ENCODE peak calls at places on chromosomes 6 and 20, in four cellular contexts. O is GM12878, D is HepG2, Z is K562. C is an unnamed sample.

GRCh38 chr20:11958852-11959251 is 41.2 kb downstream of the BTBD3 start:
- DNase-seq in O (no peak), D (no peak), Z (no peak), C (no peak)

GRCh38 chr6:164379786-164380185 is 929.6 kb downstream of the C6orf118 start:
- DNase-seq in O (no peak), D (no peak), Z (no peak), C (no peak)

GRCh38 chr6:53567701-53568100 is 22.8 kb upstream of the GCLC start:
- DNase-seq in O (no peak), D (no peak), Z (no peak), C (no peak)

GRCh38 chr6:16438677-16439615 is 200.6 kb downstream of the GMPR start:
- DNase-seq in O (peak; percentile 53), D (no peak), Z (peak; percentile 75), C (peak; percentile 57)

GRCh38 chr20:13995841-13996240 is 525 bp downstream of the MACROD2 start:
- DNase-seq in O (no peak), D (no peak), Z (no peak), C (peak; percentile 47)

GRCh38 chr6:33683051-33683571 is 28.4 kb downstream of the UQCC2 start:
- DNase-seq in O (no peak), D (no peak), Z (no peak), C (no peak)

GRCh38 chr6:86934365-86934764 is 3.0 kb upstream of the HTR1E start:
- DNase-seq in O (no peak), D (no peak), Z (no peak), C (no peak)

GRCh38 chr6:22656696-22657340 is 87.5 kb downstream of the HDGFL1 start:
- DNase-seq in O (no peak), D (no peak), Z (no peak), C (no peak)

GRCh38 chr20:22315771-22316170 is 268.6 kb downstream of the FOXA2 start:
- DNase-seq in O (no peak), D (no peak), Z (no peak), C (no peak)

GRCh38 chr6:148972481-148972880 is 225.7 kb downstream of the UST start:
- DNase-seq in O (no peak), D (peak; percentile 21), Z (peak; percentile 48), C (peak; percentile 20)

GRCh38 chr6:7200598-7201443 is 93.1 kb downstream of the RREB1 start:
- DNase-seq in O (no peak), D (peak; percentile 89), Z (peak; percentile 59), C (no peak)

GRCh38 chr20:18019068-18019467 is 38.6 kb downstream of the OVOL2 start:
- DNase-seq in O (no peak), D (peak; percentile 46), Z (peak; percentile 21), C (peak; percentile 26)

GRCh38 chr6:134436281-134436815 is 118.4 kb upstream of the SGK1 start:
- DNase-seq in O (peak; percentile 57), D (peak; percentile 41), Z (peak; percentile 87), C (peak; percentile 89)

GRCh38 chr6:33875696-33876095 is 71.9 kb upstream of the MLN start:
- DNase-seq in O (no peak), D (no peak), Z (no peak), C (no peak)

GRCh38 chr6:66771626-66772025 is 1064.6 kb upstream of the EYS start:
- DNase-seq in O (no peak), D (no peak), Z (no peak), C (no peak)

GRCh38 chr6:408599-409102 is 17.1 kb downstream of the IRF4 start:
- DNase-seq in O (no peak), D (peak; percentile 65), Z (peak; percentile 65), C (peak; percentile 40)

GRCh38 chr6:122704086-122704485 is 75.4 kb upstream of the FABP7 start:
- DNase-seq in O (no peak), D (no peak), Z (no peak), C (no peak)

GRCh38 chr6:116030745-116031144 is 29.9 kb downstream of the FRK start:
- DNase-seq in O (no peak), D (no peak), Z (no peak), C (no peak)

GRCh38 chr6:147161974-147162495 is 42.2 kb upstream of the STXBP5 start:
- DNase-seq in O (no peak), D (no peak), Z (peak; percentile 94), C (no peak)

GRCh38 chr6:167858086-167858591 is 31.4 kb downstream of the AFDN start:
- DNase-seq in O (no peak), D (no peak), Z (no peak), C (no peak)

GRCh38 chr6:155154158-155154830 is 109.5 kb upstream of the CLDN20 start:
- DNase-seq in O (no peak), D (peak; percentile 30), Z (peak; percentile 79), C (no peak)

GRCh38 chr6:142280927-142281326 is 20.9 kb upstream of the ADGRG6 start:
- DNase-seq in O (no peak), D (no peak), Z (no peak), C (no peak)

GRCh38 chr6:67221226-67221625 is 1413.9 kb upstream of the ADGRB3 start:
- DNase-seq in O (no peak), D (no peak), Z (no peak), C (no peak)

GRCh38 chr6:134577998-134578397 is 260.1 kb upstream of the SGK1 start:
- DNase-seq in O (no peak), D (no peak), Z (no peak), C (peak; percentile 32)

GRCh38 chr20:63697357-63697867 is 960 bp downstream of the TNFRSF6B start:
- DNase-seq in O (no peak), D (no peak), Z (no peak), C (no peak)

GRCh38 chr20:63697868-63698545 is 1.6 kb downstream of the TNFRSF6B start:
- DNase-seq in O (no peak), D (no peak), Z (no peak), C (no peak)

GRCh38 chr20:63700199-63701050 is 4.0 kb downstream of the TNFRSF6B start:
- DNase-seq in O (no peak), D (no peak), Z (no peak), C (no peak)

GRCh38 chr20:63699466-63700198 is 3.2 kb downstream of the TNFRSF6B start:
- DNase-seq in O (no peak), D (no peak), Z (peak; percentile 50), C (no peak)

GRCh38 chr20:63698739-63699465 is 2.5 kb downstream of the TNFRSF6B start:
- DNase-seq in O (peak; percentile 30), D (no peak), Z (peak; percentile 62), C (peak; percentile 83)
- TF ChIP-seq REST in O (no peak), D (no peak), Z (no peak), C (no peak)

DNA sequence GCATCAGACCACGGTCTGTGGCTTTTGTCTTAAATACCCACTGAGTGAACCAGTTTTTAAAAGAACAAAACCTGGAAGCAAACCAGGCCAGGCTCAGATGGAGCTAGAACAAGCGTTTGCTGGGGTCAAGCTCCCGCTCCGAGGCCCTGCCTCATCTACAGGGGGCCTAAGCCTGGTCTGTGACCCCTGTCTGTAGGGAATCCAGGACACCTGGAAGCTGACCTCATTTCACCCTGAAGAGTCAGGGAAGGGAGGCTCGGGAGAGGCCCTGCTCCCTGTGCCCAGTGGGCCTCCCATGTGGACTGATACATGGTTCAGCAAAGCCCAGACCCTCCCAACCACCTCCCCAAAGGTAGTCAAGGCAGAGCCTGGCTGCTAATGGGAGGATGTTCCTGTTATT is 26.8 kb upstream of the DLGAP4 start:
- DNase-seq in O (no peak), D (no peak), Z (no peak), C (no peak)
- TF ChIP-seq POLR2AphosphoS2 in O (no peak), D (no peak), Z (no peak), C (no peak)

GRCh38 chr6:73656501-73657145 is 2.8 kb upstream of the SLC17A5 start:
- DNase-seq in O (no peak), D (no peak), Z (no peak), C (no peak)

GRCh38 chr6:73657201-73657600 is 3.4 kb upstream of the SLC17A5 start:
- DNase-seq in O (no peak), D (no peak), Z (peak; percentile 10), C (no peak)

GRCh38 chr6:73652637-73653570 is 888 bp downstream of the SLC17A5 start:
- DNase-seq in O (peak; percentile 61), D (peak; percentile 80), Z (peak; percentile 83), C (peak; percentile 70)

GRCh38 chr6:73655341-73655917 is 1.6 kb upstream of the SLC17A5 start:
- DNase-seq in O (no peak), D (no peak), Z (no peak), C (no peak)

GRCh38 chr6:73653571-73654424 is at the start of gene SLC17A5:
- DNase-seq in O (peak; percentile 57), D (peak; percentile 91), Z (peak; percentile 96), C (peak; percentile 87)
- TF ChIP-seq EP300 in O (peak; percentile 6), D (peak; percentile 29), Z (no peak), C (no peak)

DNA sequence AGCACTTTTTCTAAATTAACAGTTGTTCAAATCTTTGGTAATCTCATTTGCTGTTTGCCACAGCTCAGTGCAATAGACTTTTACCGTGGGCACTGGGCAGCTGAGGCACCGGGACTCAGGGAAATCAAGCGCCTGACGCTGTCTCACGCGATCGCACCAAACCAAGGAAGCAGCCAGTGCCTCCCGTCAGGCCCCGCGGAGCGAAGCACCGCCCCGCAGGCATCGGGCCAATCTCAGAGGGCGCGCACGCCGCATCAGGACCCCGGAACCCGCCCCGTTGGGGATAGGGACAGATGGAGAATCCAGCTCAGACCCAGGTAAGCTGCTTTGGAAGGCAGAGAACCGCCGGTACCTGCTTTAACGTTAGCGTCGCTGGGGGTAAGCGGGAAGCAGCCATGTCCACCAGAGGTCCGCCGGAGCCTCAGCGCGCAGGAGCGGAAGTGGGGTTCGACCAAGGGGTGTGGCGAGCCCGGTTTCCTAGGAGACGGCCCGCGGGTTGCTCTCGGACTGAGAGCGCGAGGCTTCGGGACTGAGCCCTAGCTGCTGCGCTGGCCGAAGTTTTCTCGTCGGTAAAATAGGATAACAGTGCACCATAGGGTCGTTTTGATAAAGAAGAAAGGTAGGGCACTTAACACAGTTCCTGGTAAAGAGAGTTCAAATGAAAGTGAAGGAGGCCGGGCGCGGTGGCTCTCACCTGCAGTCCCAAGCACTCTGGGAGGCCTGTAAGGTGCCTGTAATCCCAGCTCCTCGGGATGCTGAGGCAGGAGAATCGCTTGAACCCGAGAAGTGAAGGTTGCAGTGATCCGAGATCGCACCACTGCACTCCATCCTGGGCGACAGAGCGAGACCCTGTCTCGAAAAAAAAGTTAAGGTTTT is at the start of gene LYRM2:
- DNase-seq in O (peak; percentile 71), D (peak; percentile 84), Z (peak; percentile 94), C (peak; percentile 87)
- TF ChIP-seq REST in O (no peak), D (no peak), Z (peak; percentile 36), C (no peak)

GRCh38 chr6:11362481-11363018 is 130.1 kb upstream of the NEDD9 start:
- DNase-seq in O (no peak), D (no peak), Z (no peak), C (no peak)
- TF ChIP-seq POLR2AphosphoS2 in O (no peak), D (no peak), Z (no peak), C (no peak)